ENCODE peak calls at places on chromosome 22, in nine cellular contexts. R, N, B, M, D, J, O, Q and U are unnamed samples.

GRCh38 chr22:30212363-30212995 is 34.1 kb downstream of the LIF start:
- DNase-seq in R (peak), N (peak), B (peak), M (peak), D (peak), J (peak), O (peak), Q (peak), U (peak)

GRCh38 chr22:37545703-37546435 is 14.4 kb upstream of the CDC42EP1 start:
- DNase-seq in R (peak), N (peak), B (no peak), M (peak), D (peak), J (peak), O (peak), Q (no peak), U (no peak)

GRCh38 chr22:17596226-17596625 is 32.3 kb downstream of the ATP6V1E1 start:
- DNase-seq in R (no peak), N (no peak), B (no peak), M (no peak), D (no peak), J (no peak), O (peak), Q (no peak), U (no peak)

GRCh38 chr22:35334010-35334409 is 34.3 kb downstream of the TOM1 start:
- DNase-seq in R (no peak), N (no peak), B (peak), M (no peak), D (no peak), J (no peak), O (no peak), Q (no peak), U (no peak)

GRCh38 chr22:38435960-38436359 is 19.0 kb downstream of the KCNJ4 start:
- DNase-seq in R (no peak), N (no peak), B (no peak), M (no peak), D (no peak), J (no peak), O (no peak), Q (no peak), U (no peak)

GRCh38 chr22:39729141-39729934 is 158.8 kb downstream of the CACNA1I start:
- DNase-seq in R (no peak), N (no peak), B (no peak), M (no peak), D (no peak), J (no peak), O (no peak), Q (no peak), U (no peak)

GRCh38 chr22:38873469-38874411 is 1.7 kb upstream of the CBX6 start:
- DNase-seq in R (no peak), N (no peak), B (no peak), M (no peak), D (no peak), J (no peak), O (peak), Q (no peak), U (no peak)

GRCh38 chr22:27213766-27214581 is 556.6 kb downstream of the MIAT start:
- DNase-seq in R (peak), N (no peak), B (no peak), M (peak), D (peak), J (peak), O (peak), Q (no peak), U (no peak)

GRCh38 chr22:29813563-29813962 is 24.5 kb downstream of the ASCC2 start:
- DNase-seq in R (no peak), N (peak), B (no peak), M (no peak), D (no peak), J (no peak), O (no peak), Q (peak), U (no peak)

GRCh38 chr22:27494821-27495220 is 306.7 kb downstream of the MN1 start:
- DNase-seq in R (no peak), N (no peak), B (no peak), M (no peak), D (no peak), J (no peak), O (no peak), Q (no peak), U (no peak)

GRCh38 chr22:25085930-25086901 is 113.4 kb upstream of the CRYBB3 start:
- DNase-seq in R (peak), N (no peak), B (no peak), M (no peak), D (peak), J (no peak), O (no peak), Q (no peak), U (no peak)

GRCh38 chr22:28111501-28111900 is 192.4 kb upstream of the PITPNB start:
- DNase-seq in R (no peak), N (no peak), B (no peak), M (no peak), D (no peak), J (no peak), O (no peak), Q (no peak), U (no peak)

GRCh38 chr22:23242473-23243001 is 62.2 kb downstream of the BCR start:
- DNase-seq in R (no peak), N (no peak), B (no peak), M (no peak), D (no peak), J (peak), O (no peak), Q (no peak), U (no peak)

GRCh38 chr22:17083811-17084540 is 824 bp upstream of the IL17RA start:
- DNase-seq in R (peak), N (no peak), B (no peak), M (no peak), D (no peak), J (no peak), O (no peak), Q (no peak), U (no peak)

GRCh38 chr22:21949948-21950347 is 2.7 kb downstream of the PPM1F start:
- DNase-seq in R (no peak), N (no peak), B (no peak), M (no peak), D (no peak), J (no peak), O (no peak), Q (no peak), U (no peak)

GRCh38 chr22:40385041-40385782 is 14.8 kb downstream of the SGSM3 start:
- DNase-seq in R (no peak), N (no peak), B (peak), M (no peak), D (no peak), J (no peak), O (no peak), Q (no peak), U (no peak)

GRCh38 chr22:27990451-27990840 is 71.4 kb upstream of the PITPNB start:
- DNase-seq in R (no peak), N (no peak), B (peak), M (no peak), D (no peak), J (no peak), O (peak), Q (no peak), U (no peak)

GRCh38 chr22:40661661-40662060 is 17.6 kb upstream of the MCHR1 start:
- DNase-seq in R (no peak), N (no peak), B (no peak), M (no peak), D (no peak), J (no peak), O (no peak), Q (no peak), U (no peak)

GRCh38 chr22:20459862-20460261 is 22.2 kb upstream of the SCARF2 start:
- DNase-seq in R (no peak), N (no peak), B (no peak), M (no peak), D (no peak), J (no peak), O (no peak), Q (no peak), U (no peak)

GRCh38 chr22:49937758-49938564 is 19.5 kb downstream of the CRELD2 start:
- DNase-seq in R (no peak), N (no peak), B (no peak), M (no peak), D (no peak), J (no peak), O (no peak), Q (no peak), U (no peak)

GRCh38 chr22:27952091-27952490 is 33.0 kb upstream of the PITPNB start:
- DNase-seq in R (no peak), N (no peak), B (no peak), M (peak), D (no peak), J (peak), O (no peak), Q (no peak), U (peak)

GRCh38 chr22:49300951-49301397 is 526.7 kb downstream of the BRD1 start:
- DNase-seq in R (no peak), N (no peak), B (no peak), M (no peak), D (no peak), J (no peak), O (no peak), Q (no peak), U (no peak)

GRCh38 chr22:19292262-19293230 is 1.0 kb upstream of the CLTCL1 start:
- DNase-seq in R (peak), N (no peak), B (peak), M (peak), D (peak), J (no peak), O (no peak), Q (no peak), U (no peak)

GRCh38 chr22:41341990-41342389 is 39.8 kb upstream of the TEF start:
- DNase-seq in R (no peak), N (no peak), B (no peak), M (no peak), D (no peak), J (peak), O (no peak), Q (no peak), U (no peak)

GRCh38 chr22:19057999-19058491 is 64.2 kb downstream of the DGCR2 start:
- DNase-seq in R (no peak), N (no peak), B (no peak), M (no peak), D (no peak), J (no peak), O (peak), Q (no peak), U (no peak)

GRCh38 chr22:23697031-23697970 is 6.5 kb downstream of the RGL4 start:
- DNase-seq in R (no peak), N (no peak), B (no peak), M (no peak), D (no peak), J (no peak), O (no peak), Q (no peak), U (no peak)

GRCh38 chr22:40609216-40609615 is 27.3 kb downstream of the MRTFA start:
- DNase-seq in R (no peak), N (no peak), B (no peak), M (no peak), D (no peak), J (no peak), O (no peak), Q (no peak), U (no peak)

GRCh38 chr22:46813816-46814597 is 51.6 kb downstream of the TBC1D22A start:
- DNase-seq in R (no peak), N (no peak), B (no peak), M (no peak), D (no peak), J (peak), O (no peak), Q (no peak), U (no peak)

GRCh38 chr22:30485362-30485988 is 13.7 kb upstream of the SEC14L3 start:
- DNase-seq in R (peak), N (peak), B (peak), M (peak), D (peak), J (peak), O (peak), Q (peak), U (peak)

GRCh38 chr22:27230189-27230588 is 571.4 kb downstream of the MN1 start:
- DNase-seq in R (no peak), N (no peak), B (no peak), M (no peak), D (no peak), J (no peak), O (no peak), Q (no peak), U (no peak)

GRCh38 chr22:19038728-19039447 is 83.3 kb downstream of the DGCR2 start:
- DNase-seq in R (no peak), N (no peak), B (no peak), M (no peak), D (no peak), J (no peak), O (peak), Q (no peak), U (no peak)

GRCh38 chr22:19035474-19036228 is 86.6 kb downstream of the DGCR2 start:
- DNase-seq in R (no peak), N (no peak), B (peak), M (no peak), D (no peak), J (no peak), O (no peak), Q (no peak), U (no peak)

GRCh38 chr22:47032956-47033647 is 270.7 kb downstream of the TBC1D22A start:
- DNase-seq in R (peak), N (no peak), B (no peak), M (no peak), D (peak), J (no peak), O (peak), Q (no peak), U (no peak)

GRCh38 chr22:38554281-38554680 is 15.7 kb downstream of the DMC1 start:
- DNase-seq in R (no peak), N (no peak), B (no peak), M (no peak), D (no peak), J (peak), O (no peak), Q (no peak), U (no peak)

GRCh38 chr22:49760630-49761571 is 66.8 kb downstream of the BRD1 start:
- DNase-seq in R (no peak), N (no peak), B (peak), M (no peak), D (no peak), J (no peak), O (no peak), Q (no peak), U (no peak)

GRCh38 chr22:44814266-44815098 is 62.1 kb downstream of the ARHGAP8 start:
- DNase-seq in R (no peak), N (no peak), B (no peak), M (no peak), D (no peak), J (no peak), O (peak), Q (no peak), U (no peak)
- TF ChIP-seq POLR2A in R (no peak), N (no peak), B (no peak), M (no peak), D (no peak), J (no peak), O (no peak), Q (no peak), U (no peak)

GRCh38 chr22:45278125-45278524 is 6.6 kb upstream of the UPK3A start:
- DNase-seq in R (no peak), N (no peak), B (no peak), M (no peak), D (no peak), J (no peak), O (no peak), Q (no peak), U (no peak)

GRCh38 chr22:45280583-45280972 is 4.2 kb upstream of the UPK3A start:
- DNase-seq in R (no peak), N (no peak), B (no peak), M (no peak), D (no peak), J (no peak), O (no peak), Q (no peak), U (no peak)

GRCh38 chr22:45276507-45276906 is 8.2 kb upstream of the UPK3A start:
- DNase-seq in R (no peak), N (no peak), B (no peak), M (no peak), D (no peak), J (no peak), O (no peak), Q (no peak), U (no peak)

GRCh38 chr22:45284705-45285305 is at the start of gene UPK3A:
- DNase-seq in R (no peak), N (peak), B (peak), M (peak), D (peak), J (no peak), O (no peak), Q (peak), U (peak)

GRCh38 chr22:45280995-45281394 is 3.8 kb upstream of the UPK3A start:
- DNase-seq in R (no peak), N (no peak), B (no peak), M (no peak), D (no peak), J (no peak), O (no peak), Q (no peak), U (no peak)
- TF ChIP-seq POLR2A in R (no peak), N (no peak), B (no peak), M (no peak), D (no peak), J (no peak), O (no peak), Q (no peak), U (no peak)

DNA sequence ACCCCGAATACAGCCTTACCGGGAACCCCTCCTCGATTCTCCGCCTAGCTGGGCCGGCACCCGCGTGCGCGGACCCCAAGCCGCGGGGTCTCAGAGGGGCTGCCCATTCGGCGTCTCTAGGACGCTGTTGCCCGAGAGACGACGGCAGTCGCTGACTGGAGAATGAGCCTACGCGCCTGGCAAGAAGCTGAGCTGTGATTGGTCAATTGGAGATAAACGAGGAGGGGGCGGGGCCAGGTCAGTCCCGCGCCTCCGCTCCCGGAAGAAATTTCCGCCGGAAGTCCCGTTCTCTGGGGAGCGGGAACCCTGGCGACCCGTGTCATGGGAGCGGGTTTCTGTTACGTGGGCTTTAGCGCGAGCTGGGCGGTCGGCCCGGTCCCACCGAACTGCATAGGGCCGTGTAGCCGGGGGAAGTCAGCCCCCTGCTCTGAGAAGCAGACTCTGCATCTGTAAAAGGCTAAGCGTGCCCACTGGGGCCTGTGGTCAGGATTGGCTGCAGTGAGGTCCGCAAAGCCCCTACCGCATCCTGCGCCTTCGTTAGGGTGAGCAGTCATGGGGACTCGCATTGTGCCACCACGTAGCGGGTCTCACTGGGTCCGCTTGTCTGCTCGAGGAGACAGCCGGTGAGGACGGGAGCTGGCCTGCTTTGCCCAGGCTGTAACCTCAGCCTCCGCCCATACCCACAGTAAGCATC is at the start of gene EFCAB6:
- DNase-seq in R (peak), N (peak), B (peak), M (peak), D (peak), J (peak), O (peak), Q (peak), U (peak)
- TF ChIP-seq POLR2A in R (peak), N (peak), B (no peak), M (peak), D (no peak), J (peak), O (peak), Q (no peak), U (peak)

GRCh38 chr22:31637938-31638618 is 23.9 kb downstream of the PISD start:
- DNase-seq in R (no peak), N (no peak), B (peak), M (no peak), D (no peak), J (no peak), O (no peak), Q (no peak), U (peak)
- TF ChIP-seq POLR2A in R (no peak), N (no peak), B (peak), M (no peak), D (no peak), J (no peak), O (no peak), Q (no peak), U (peak)